ENCODE peak calls at places on chromosome 9, in six cellular contexts. U is mesendoderm, P is stomach, X is GM03348, V is colonic mucosa, G is epithelial cell of proximal tubule. M is an unnamed sample.

GRCh38 chr9:98607152-98607551 is 101.6 kb downstream of the GABBR2 start:
- DNase-seq in U (no peak), P (no peak), X (no peak), V (no peak), G (no peak), M (no peak)

GRCh38 chr9:108704156-108704852 is 151.5 kb downstream of the ACTL7B start:
- DNase-seq in U (peak), P (no peak), X (peak), V (no peak), G (no peak), M (no peak)

GRCh38 chr9:70091553-70091952 is 47.9 kb downstream of the MAMDC2 start:
- DNase-seq in U (peak), P (no peak), X (no peak), V (no peak), G (no peak), M (no peak)

GRCh38 chr9:22010881-22011625 is 1.9 kb upstream of the CDKN2B start:
- DNase-seq in U (peak), P (no peak), X (peak), V (no peak), G (no peak), M (peak)

GRCh38 chr9:97293207-97293721 is 14.2 kb upstream of the CCDC180 start:
- DNase-seq in U (peak), P (no peak), X (no peak), V (no peak), G (no peak), M (no peak)

GRCh38 chr9:95447660-95448420 is 68.9 kb downstream of the PTCH1 start:
- DNase-seq in U (peak), P (no peak), X (no peak), V (no peak), G (no peak), M (no peak)

GRCh38 chr9:87338075-87338989 is 159.3 kb upstream of the DAPK1 start:
- DNase-seq in U (peak), P (no peak), X (no peak), V (no peak), G (no peak), M (no peak)

GRCh38 chr9:130938652-130939404 is at the start of gene FIBCD1:
- DNase-seq in U (peak), P (no peak), X (peak), V (peak), G (no peak), M (peak)

GRCh38 chr9:130205912-130206311 is 33.7 kb downstream of the NCS1 start:
- DNase-seq in U (no peak), P (no peak), X (no peak), V (no peak), G (no peak), M (no peak)

GRCh38 chr9:78386746-78387145 is 89.8 kb downstream of the PSAT1 start:
- DNase-seq in U (no peak), P (no peak), X (no peak), V (no peak), G (no peak), M (no peak)